ENCODE peak calls at places on chromosomes 11 and 22, in ten cellular contexts. One of them, this sample, is unnamed. For H3K4me1, the result is how much of the 10 kb centered on the place peaks cover.

GRCh38 chr22:33329398-33329797 is 271.2 kb upstream of the SYN3 start:
- DNase-seq in Peyer's patch: no peak
- DNase-seq in uterus: no peak
- DNase-seq in vagina: no peak
- DNase-seq in sigmoid colon: no peak
- DNase-seq in A549: no peak
- DNase-seq in adrenal gland: no peak
- DNase-seq in ovary: no peak
- DNase-seq in testis: no peak
- DNase-seq in transverse colon: peak
- DNase-seq in this sample: no peak

GRCh38 chr11:19524171-19524671 is 188.4 kb upstream of the NAV2 start:
- DNase-seq in transverse colon: no peak
- DNase-seq in sigmoid colon: no peak
- DNase-seq in testis: no peak
- DNase-seq in uterus: no peak
- DNase-seq in vagina: no peak
- DNase-seq in ovary: no peak
- DNase-seq in adrenal gland: peak
- DNase-seq in A549: no peak
- DNase-seq in Peyer's patch: no peak
- DNase-seq in this sample: no peak

GRCh38 chr11:126355324-126355925 is at the start of gene ST3GAL4:
- DNase-seq in adrenal gland: peak
- DNase-seq in sigmoid colon: peak
- DNase-seq in testis: peak
- DNase-seq in ovary: peak
- DNase-seq in Peyer's patch: peak
- DNase-seq in uterus: peak
- DNase-seq in transverse colon: peak
- DNase-seq in vagina: peak
- DNase-seq in A549: peak
- DNase-seq in this sample: peak

GRCh38 chr11:86511086-86511551 is 136.4 kb downstream of the CCDC81 start:
- DNase-seq in sigmoid colon: no peak
- DNase-seq in vagina: no peak
- DNase-seq in testis: no peak
- DNase-seq in adrenal gland: no peak
- DNase-seq in transverse colon: no peak
- DNase-seq in Peyer's patch: no peak
- DNase-seq in A549: peak
- DNase-seq in uterus: no peak
- DNase-seq in ovary: no peak
- DNase-seq in this sample: no peak

GRCh38 chr11:62680825-62681240 is 2.0 kb upstream of the UBXN1 start:
- DNase-seq in sigmoid colon: peak
- DNase-seq in transverse colon: peak
- DNase-seq in uterus: no peak
- DNase-seq in testis: peak
- DNase-seq in adrenal gland: peak
- DNase-seq in ovary: no peak
- DNase-seq in Peyer's patch: no peak
- DNase-seq in vagina: no peak
- DNase-seq in A549: peak
- DNase-seq in this sample: peak

GRCh38 chr11:113806403-113806802 is 26.8 kb downstream of the CLDN25 start:
- DNase-seq in transverse colon: peak
- DNase-seq in sigmoid colon: no peak
- DNase-seq in ovary: no peak
- DNase-seq in uterus: no peak
- DNase-seq in A549: peak
- DNase-seq in testis: peak
- DNase-seq in adrenal gland: no peak
- DNase-seq in vagina: no peak
- DNase-seq in Peyer's patch: no peak
- DNase-seq in this sample: no peak

GRCh38 chr11:66327171-66328035 is 8.8 kb downstream of the RIN1 start:
- DNase-seq in transverse colon: no peak
- DNase-seq in ovary: no peak
- DNase-seq in vagina: no peak
- DNase-seq in testis: no peak
- DNase-seq in uterus: no peak
- DNase-seq in A549: no peak
- DNase-seq in sigmoid colon: no peak
- DNase-seq in Peyer's patch: no peak
- DNase-seq in adrenal gland: no peak
- DNase-seq in this sample: peak

GRCh38 chr11:87423161-87423560 is 385.4 kb downstream of the TMEM135 start:
- DNase-seq in transverse colon: no peak
- DNase-seq in adrenal gland: no peak
- DNase-seq in testis: no peak
- DNase-seq in vagina: no peak
- DNase-seq in sigmoid colon: no peak
- DNase-seq in Peyer's patch: no peak
- DNase-seq in uterus: no peak
- DNase-seq in A549: no peak
- DNase-seq in ovary: no peak
- DNase-seq in this sample: no peak

GRCh38 chr11:96391698-96392307 is 2.0 kb downstream of the JRKL start:
- DNase-seq in adrenal gland: no peak
- DNase-seq in sigmoid colon: no peak
- DNase-seq in vagina: no peak
- DNase-seq in Peyer's patch: no peak
- DNase-seq in A549: no peak
- DNase-seq in testis: no peak
- DNase-seq in uterus: no peak
- DNase-seq in ovary: no peak
- DNase-seq in transverse colon: no peak
- DNase-seq in this sample: no peak

GRCh38 chr22:19904174-19904856 is 37.3 kb upstream of the COMT start:
- DNase-seq in Peyer's patch: no peak
- DNase-seq in adrenal gland: no peak
- DNase-seq in testis: no peak
- DNase-seq in vagina: no peak
- DNase-seq in sigmoid colon: no peak
- DNase-seq in transverse colon: no peak
- DNase-seq in uterus: no peak
- DNase-seq in A549: no peak
- DNase-seq in ovary: no peak
- DNase-seq in this sample: no peak

GRCh38 chr11:129846508-129847335 is 31.1 kb downstream of the TMEM45B start:
- DNase-seq in adrenal gland: no peak
- DNase-seq in Peyer's patch: no peak
- DNase-seq in testis: no peak
- DNase-seq in transverse colon: peak
- DNase-seq in sigmoid colon: no peak
- DNase-seq in A549: no peak
- DNase-seq in uterus: no peak
- DNase-seq in ovary: no peak
- DNase-seq in vagina: no peak
- DNase-seq in this sample: no peak

GRCh38 chr11:36253238-36253637 is 36.0 kb downstream of the COMMD9 start:
- DNase-seq in Peyer's patch: no peak
- DNase-seq in ovary: no peak
- DNase-seq in vagina: no peak
- DNase-seq in A549: no peak
- DNase-seq in sigmoid colon: no peak
- DNase-seq in uterus: no peak
- DNase-seq in testis: no peak
- DNase-seq in transverse colon: no peak
- DNase-seq in adrenal gland: no peak
- DNase-seq in this sample: no peak

GRCh38 chr11:16001899-16002426 is 354.4 kb downstream of the SOX6 start:
- DNase-seq in Peyer's patch: no peak
- DNase-seq in ovary: no peak
- DNase-seq in transverse colon: peak
- DNase-seq in uterus: no peak
- DNase-seq in adrenal gland: no peak
- DNase-seq in sigmoid colon: no peak
- DNase-seq in vagina: no peak
- DNase-seq in testis: no peak
- DNase-seq in A549: peak
- DNase-seq in this sample: no peak

GRCh38 chr11:122695076-122695620 is 39.6 kb downstream of the UBASH3B start:
- DNase-seq in sigmoid colon: no peak
- DNase-seq in vagina: no peak
- DNase-seq in A549: no peak
- DNase-seq in Peyer's patch: no peak
- DNase-seq in ovary: no peak
- DNase-seq in uterus: no peak
- DNase-seq in adrenal gland: no peak
- DNase-seq in testis: peak
- DNase-seq in transverse colon: no peak
- DNase-seq in this sample: no peak
- H3K4me1 ChIP-seq in sigmoid colon: under half
- H3K4me1 ChIP-seq in vagina: under half
- H3K4me1 ChIP-seq in A549: under half
- H3K4me1 ChIP-seq in Peyer's patch: under half
- H3K4me1 ChIP-seq in ovary: under half
- H3K4me1 ChIP-seq in uterus: under half
- H3K4me1 ChIP-seq in adrenal gland: under half
- H3K4me1 ChIP-seq in testis: under half
- H3K4me1 ChIP-seq in transverse colon: under half
- H3K4me1 ChIP-seq in this sample: under half

GRCh38 chr11:57763568-57763967 is 2.0 kb downstream of the CTNND1 start:
- DNase-seq in sigmoid colon: no peak
- DNase-seq in ovary: no peak
- DNase-seq in vagina: no peak
- DNase-seq in adrenal gland: no peak
- DNase-seq in transverse colon: no peak
- DNase-seq in testis: no peak
- DNase-seq in A549: peak
- DNase-seq in Peyer's patch: no peak
- DNase-seq in uterus: no peak
- DNase-seq in this sample: no peak
- TF ChIP-seq POLR2A in sigmoid colon: no peak
- TF ChIP-seq POLR2A in ovary: no peak
- TF ChIP-seq POLR2A in vagina: no peak
- TF ChIP-seq POLR2A in adrenal gland: no peak
- TF ChIP-seq POLR2A in transverse colon: no peak
- TF ChIP-seq POLR2A in testis: no peak
- TF ChIP-seq POLR2A in A549: no peak
- TF ChIP-seq POLR2A in Peyer's patch: no peak
- TF ChIP-seq POLR2A in uterus: no peak
- TF ChIP-seq POLR2A in this sample: no peak

GRCh38 chr22:40466976-40467375 is 96.6 kb downstream of the SGSM3 start:
- DNase-seq in A549: no peak
- DNase-seq in uterus: no peak
- DNase-seq in sigmoid colon: no peak
- DNase-seq in vagina: no peak
- DNase-seq in transverse colon: no peak
- DNase-seq in adrenal gland: no peak
- DNase-seq in testis: no peak
- DNase-seq in Peyer's patch: no peak
- DNase-seq in ovary: no peak
- DNase-seq in this sample: no peak

GRCh38 chr22:40463727-40464126 is 93.3 kb downstream of the SGSM3 start:
- DNase-seq in vagina: no peak
- DNase-seq in Peyer's patch: no peak
- DNase-seq in ovary: no peak
- DNase-seq in transverse colon: no peak
- DNase-seq in uterus: no peak
- DNase-seq in adrenal gland: no peak
- DNase-seq in testis: no peak
- DNase-seq in A549: no peak
- DNase-seq in sigmoid colon: no peak
- DNase-seq in this sample: no peak

GRCh38 chr22:40462195-40462988 is 92.0 kb downstream of the SGSM3 start:
- DNase-seq in sigmoid colon: no peak
- DNase-seq in ovary: no peak
- DNase-seq in transverse colon: no peak
- DNase-seq in uterus: no peak
- DNase-seq in A549: no peak
- DNase-seq in Peyer's patch: peak
- DNase-seq in vagina: no peak
- DNase-seq in testis: peak
- DNase-seq in adrenal gland: no peak
- DNase-seq in this sample: no peak

DNA sequence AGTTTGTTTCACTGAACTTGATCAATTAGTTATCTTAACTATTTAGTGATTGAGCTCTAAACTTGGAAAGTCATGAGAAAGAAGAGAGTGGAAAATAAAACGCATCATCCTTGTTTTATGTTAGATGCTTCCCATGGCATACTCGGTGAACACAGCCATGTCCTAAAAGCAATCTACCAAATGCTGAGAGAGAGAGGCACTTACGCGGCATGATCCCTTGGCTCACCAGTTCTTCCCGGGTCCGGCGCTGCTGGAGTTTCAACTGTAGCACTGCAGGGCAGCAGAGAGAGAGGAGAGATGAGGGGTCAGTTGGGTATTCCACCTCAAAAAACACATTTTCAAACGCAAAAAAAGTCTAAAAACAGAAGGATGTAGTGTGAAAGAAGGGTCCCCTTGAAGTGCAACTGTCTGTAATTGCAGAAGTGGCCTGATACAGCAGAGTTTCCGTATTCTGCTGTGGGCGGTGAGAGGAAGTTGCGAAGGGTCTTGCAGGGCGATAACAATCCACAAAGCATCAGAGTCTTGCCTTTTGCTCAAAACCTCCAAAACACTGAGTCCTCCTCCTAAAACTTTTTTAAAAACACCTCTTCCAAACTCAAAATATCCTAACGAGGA is 92.7 kb downstream of the SGSM3 start:
- DNase-seq in uterus: no peak
- DNase-seq in Peyer's patch: peak
- DNase-seq in sigmoid colon: no peak
- DNase-seq in A549: no peak
- DNase-seq in testis: no peak
- DNase-seq in ovary: no peak
- DNase-seq in vagina: no peak
- DNase-seq in transverse colon: peak
- DNase-seq in adrenal gland: no peak
- DNase-seq in this sample: no peak
- H3K4me1 ChIP-seq in uterus: under half
- H3K4me1 ChIP-seq in Peyer's patch: under half
- H3K4me1 ChIP-seq in sigmoid colon: under half
- H3K4me1 ChIP-seq in A549: under half
- H3K4me1 ChIP-seq in testis: under half
- H3K4me1 ChIP-seq in ovary: under half
- H3K4me1 ChIP-seq in vagina: under half
- H3K4me1 ChIP-seq in transverse colon: under half
- H3K4me1 ChIP-seq in adrenal gland: under half
- H3K4me1 ChIP-seq in this sample: under half

DNA sequence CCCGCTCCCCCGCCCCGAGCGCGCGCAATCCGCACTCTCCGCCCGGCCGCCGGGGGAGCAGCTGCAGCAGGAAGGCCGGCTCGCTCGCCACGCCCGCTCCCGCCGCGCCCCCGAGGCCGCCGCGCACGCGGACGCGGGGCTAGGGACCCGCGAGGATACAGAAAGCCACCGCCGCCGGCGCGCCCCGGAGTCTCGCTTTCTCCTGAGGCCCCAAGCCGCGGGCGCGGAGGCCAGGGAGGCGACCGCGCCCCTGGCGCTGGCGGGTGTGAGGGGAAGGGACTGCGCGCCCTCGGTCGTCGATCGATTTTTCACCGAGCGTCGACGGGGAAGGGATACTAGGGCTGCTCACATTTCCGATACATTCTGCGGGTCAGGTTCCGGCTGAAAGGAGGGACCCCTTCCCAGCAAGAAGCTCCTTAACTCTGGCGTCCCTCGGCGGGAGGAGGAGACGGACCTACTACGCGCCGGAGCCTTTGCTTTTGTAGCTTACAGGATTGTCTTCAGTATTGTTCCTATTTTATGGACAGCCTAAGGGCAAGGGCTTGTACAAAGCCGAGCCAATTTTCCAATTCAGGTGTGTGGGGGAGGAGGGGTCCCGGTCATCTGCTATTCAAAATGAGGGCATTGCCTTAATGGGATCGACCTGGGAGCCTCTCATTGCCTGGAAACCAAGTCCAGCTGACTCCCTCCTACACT is 416 bp upstream of the GAB2 start:
- DNase-seq in ovary: peak
- DNase-seq in transverse colon: peak
- DNase-seq in adrenal gland: peak
- DNase-seq in Peyer's patch: peak
- DNase-seq in A549: peak
- DNase-seq in sigmoid colon: peak
- DNase-seq in vagina: no peak
- DNase-seq in testis: peak
- DNase-seq in uterus: peak
- DNase-seq in this sample: peak
- TF ChIP-seq POLR2A in ovary: peak
- TF ChIP-seq POLR2A in transverse colon: peak
- TF ChIP-seq POLR2A in adrenal gland: peak
- TF ChIP-seq POLR2A in Peyer's patch: peak
- TF ChIP-seq POLR2A in A549: peak
- TF ChIP-seq POLR2A in sigmoid colon: no peak
- TF ChIP-seq POLR2A in vagina: peak
- TF ChIP-seq POLR2A in testis: no peak
- TF ChIP-seq POLR2A in uterus: peak
- TF ChIP-seq POLR2A in this sample: peak